ENCODE peak calls at places on chromosome 6, in nine cellular contexts. J, M, W, U, N, S, F, D and X are unnamed samples.

GRCh38 chr6:29938746-29939508 is 3.4 kb upstream of the HLA-A start:
- DNase-seq in W (no peak), J (no peak), D (no peak), F (no peak), M (no peak), S (no peak), U (no peak), N (no peak), X (no peak)

GRCh38 chr6:39060467-39061160 is 12.0 kb downstream of the GLP1R start:
- DNase-seq in D (no peak), U (no peak), J (no peak), M (no peak), N (no peak), F (no peak), S (no peak), W (no peak), X (no peak)

GRCh38 chr6:21377356-21377755 is 216.2 kb upstream of the SOX4 start:
- DNase-seq in M (no peak), S (no peak), W (no peak), D (no peak), U (no peak), N (no peak), F (no peak), J (no peak), X (no peak)

GRCh38 chr6:67450641-67451040 is 1184.4 kb upstream of the ADGRB3 start:
- DNase-seq in D (no peak), U (no peak), F (no peak), M (no peak), J (no peak), S (no peak), W (no peak), N (no peak), X (no peak)

GRCh38 chr6:75863001-75863400 is 114.0 kb downstream of the MYO6 start:
- DNase-seq in S (no peak), D (no peak), W (no peak), F (no peak), J (no peak), M (no peak), U (no peak), N (no peak), X (no peak)

GRCh38 chr6:35368038-35368887 is 25.9 kb downstream of the PPARD start:
- DNase-seq in W (no peak), M (no peak), J (no peak), S (no peak), D (no peak), N (peak), F (no peak), U (peak), X (no peak)

GRCh38 chr6:109446072-109446471 is 5.5 kb downstream of the SMPD2 start:
- DNase-seq in S (no peak), M (peak), U (no peak), W (no peak), D (no peak), N (no peak), J (no peak), F (no peak), X (no peak)

GRCh38 chr6:101830501-101831031 is 437.1 kb downstream of the GRIK2 start:
- DNase-seq in N (no peak), J (no peak), W (no peak), F (no peak), M (no peak), U (peak), S (no peak), D (no peak), X (no peak)

GRCh38 chr6:56866917-56867522 is 87.9 kb upstream of the BEND6 start:
- DNase-seq in J (no peak), S (no peak), D (no peak), F (no peak), N (peak), M (no peak), U (peak), W (no peak), X (no peak)

GRCh38 chr6:32405656-32406055 is 1.3 kb downstream of the BTNL2 start:
- DNase-seq in D (no peak), U (no peak), N (no peak), M (no peak), J (no peak), W (no peak), F (no peak), S (no peak), X (no peak)

GRCh38 chr6:113067612-113068262 is 720.6 kb downstream of the RFPL4B start:
- DNase-seq in D (no peak), M (no peak), F (no peak), J (no peak), W (no peak), N (no peak), S (no peak), U (peak), X (no peak)

GRCh38 chr6:47353822-47354221 is 44.1 kb upstream of the TNFRSF21 start:
- DNase-seq in U (no peak), S (no peak), D (no peak), N (no peak), J (no peak), M (no peak), F (no peak), W (no peak), X (no peak)

GRCh38 chr6:7624781-7625710 is 35.0 kb downstream of the SNRNP48 start:
- DNase-seq in D (no peak), W (no peak), M (no peak), F (no peak), U (no peak), N (no peak), J (no peak), S (no peak), X (no peak)

GRCh38 chr6:56727097-56727845 is 84.6 kb upstream of the DST start:
- DNase-seq in U (no peak), S (no peak), W (no peak), N (no peak), J (no peak), D (no peak), F (no peak), M (no peak), X (no peak)

GRCh38 chr6:118712955-118713354 is 61.6 kb upstream of the CEP85L start:
- DNase-seq in W (no peak), M (no peak), D (no peak), F (no peak), U (peak), S (no peak), N (peak), J (no peak), X (no peak)

GRCh38 chr6:45075246-45075645 is 252.9 kb upstream of the RUNX2 start:
- DNase-seq in F (no peak), M (no peak), J (no peak), W (no peak), U (peak), N (peak), S (no peak), D (no peak), X (no peak)

GRCh38 chr6:5671162-5671561 is 335.6 kb downstream of the NRN1 start:
- DNase-seq in M (no peak), S (peak), W (no peak), N (peak), F (no peak), D (no peak), U (peak), J (no peak), X (no peak)

GRCh38 chr6:28488916-28489365 is 26.7 kb downstream of the GPX6 start:
- DNase-seq in N (peak), F (peak), J (peak), M (no peak), W (no peak), U (peak), D (no peak), S (no peak), X (peak)

GRCh38 chr6:71197770-71198169 is 90.8 kb upstream of the OGFRL1 start:
- DNase-seq in W (no peak), F (no peak), D (no peak), M (no peak), J (no peak), N (peak), S (peak), U (peak), X (no peak)

GRCh38 chr6:49980898-49981297 is 11.5 kb upstream of the DEFB113 start:
- DNase-seq in W (no peak), J (no peak), M (no peak), F (peak), S (no peak), U (peak), N (no peak), D (no peak), X (no peak)

GRCh38 chr6:39452306-39452705 is 129.8 kb upstream of the KCNK16 start:
- DNase-seq in N (peak), M (no peak), U (no peak), W (no peak), F (no peak), D (no peak), J (no peak), S (no peak), X (no peak)

GRCh38 chr6:42898891-42899361 is 16.9 kb upstream of the PTCRA start:
- DNase-seq in D (peak), U (peak), S (peak), J (no peak), W (peak), F (peak), M (peak), N (peak), X (peak)

GRCh38 chr6:11354019-11354418 is 121.6 kb upstream of the NEDD9 start:
- DNase-seq in W (peak), F (no peak), N (peak), U (peak), J (peak), S (no peak), M (peak), D (peak), X (peak)

GRCh38 chr6:35295521-35296315 is 1.9 kb upstream of the DEF6 start:
- DNase-seq in J (no peak), N (no peak), F (no peak), D (no peak), M (no peak), U (no peak), S (no peak), W (no peak), X (no peak)

GRCh38 chr6:193773-194310 is 98.4 kb upstream of the DUSP22 start:
- DNase-seq in J (no peak), M (no peak), N (no peak), S (no peak), F (no peak), W (no peak), U (no peak), D (no peak), X (no peak)

GRCh38 chr6:106556368-106556960 is 72.8 kb downstream of the RTN4IP1 start:
- DNase-seq in M (no peak), J (no peak), N (no peak), D (no peak), F (no peak), S (no peak), U (peak), W (no peak), X (no peak)

GRCh38 chr6:71621918-71622519 is 264.3 kb upstream of the RIMS1 start:
- DNase-seq in W (no peak), N (no peak), D (no peak), J (no peak), U (peak), F (peak), S (no peak), M (no peak), X (no peak)

GRCh38 chr6:26536571-26537159 is 1.5 kb upstream of the HMGN4 start:
- DNase-seq in N (peak), W (peak), F (no peak), D (no peak), S (no peak), U (peak), J (no peak), M (peak), X (peak)

GRCh38 chr6:143501851-143502250 is 9.7 kb downstream of the FUCA2 start:
- DNase-seq in S (no peak), N (no peak), W (no peak), U (no peak), M (no peak), J (no peak), F (no peak), D (no peak), X (no peak)

GRCh38 chr6:16519265-16520242 is 241.7 kb downstream of the ATXN1 start:
- DNase-seq in U (no peak), D (no peak), J (no peak), W (no peak), N (peak), M (no peak), S (no peak), F (no peak), X (no peak)

GRCh38 chr6:30007132-30007764 is 53.8 kb upstream of the POLR1H start:
- DNase-seq in N (peak), J (no peak), F (no peak), S (no peak), M (no peak), W (no peak), D (peak), U (no peak), X (peak)

GRCh38 chr6:158666637-158667359 is 16.9 kb downstream of the SYTL3 start:
- DNase-seq in W (no peak), D (no peak), N (no peak), F (no peak), U (peak), J (no peak), S (peak), M (peak), X (no peak)

GRCh38 chr6:154888426-154888825 is 106.7 kb upstream of the TIAM2 start:
- DNase-seq in D (no peak), M (no peak), F (no peak), U (no peak), N (no peak), W (no peak), J (no peak), S (no peak), X (no peak)